ENCODE peak calls at places on chromosomes 7 and 10, in six cellular contexts. B is body of pancreas, S is upper lobe of left lung, K is H54, R is GM12892, D is A549. A is an unnamed sample.

GRCh38 chr7:23966941-23967340 is 256.9 kb downstream of the STK31 start:
- DNase-seq in B (no peak), S (no peak), K (no peak), R (no peak), D (no peak), A (no peak)

GRCh38 chr7:50534690-50535290 is 30.4 kb downstream of the DDC start:
- DNase-seq in B (no peak), S (no peak), K (peak), R (no peak), D (peak), A (peak)

GRCh38 chr10:132879408-132880147 is 62.8 kb downstream of the CFAP46 start:
- DNase-seq in B (no peak), S (peak), K (no peak), R (no peak), D (no peak), A (no peak)

GRCh38 chr7:75657866-75658265 is 80.9 kb downstream of the HIP1 start:
- DNase-seq in B (no peak), S (no peak), K (no peak), R (no peak), D (no peak), A (no peak)

GRCh38 chr7:143003393-143004051 is 23.4 kb downstream of the OR9A2 start:
- DNase-seq in B (no peak), S (peak), K (peak), R (peak), D (peak), A (peak)

GRCh38 chr7:30771859-30772429 is 727 bp downstream of the MINDY4 start:
- DNase-seq in B (no peak), S (no peak), K (no peak), R (no peak), D (no peak), A (peak)

GRCh38 chr10:105549731-105550130 is 908.6 kb downstream of the SORCS3 start:
- DNase-seq in B (no peak), S (no peak), K (no peak), R (no peak), D (no peak), A (no peak)

GRCh38 chr7:40428421-40428820 is 293.6 kb downstream of the SUGCT start:
- DNase-seq in B (no peak), S (no peak), K (no peak), R (no peak), D (no peak), A (no peak)

GRCh38 chr7:131627589-131628212 is 71.3 kb upstream of the PODXL start:
- DNase-seq in B (no peak), S (no peak), K (no peak), R (no peak), D (no peak), A (no peak)

GRCh38 chr7:155071121-155071651 is 1.1 kb downstream of the HTR5A start:
- DNase-seq in B (no peak), S (no peak), K (no peak), R (no peak), D (no peak), A (no peak)

DNA sequence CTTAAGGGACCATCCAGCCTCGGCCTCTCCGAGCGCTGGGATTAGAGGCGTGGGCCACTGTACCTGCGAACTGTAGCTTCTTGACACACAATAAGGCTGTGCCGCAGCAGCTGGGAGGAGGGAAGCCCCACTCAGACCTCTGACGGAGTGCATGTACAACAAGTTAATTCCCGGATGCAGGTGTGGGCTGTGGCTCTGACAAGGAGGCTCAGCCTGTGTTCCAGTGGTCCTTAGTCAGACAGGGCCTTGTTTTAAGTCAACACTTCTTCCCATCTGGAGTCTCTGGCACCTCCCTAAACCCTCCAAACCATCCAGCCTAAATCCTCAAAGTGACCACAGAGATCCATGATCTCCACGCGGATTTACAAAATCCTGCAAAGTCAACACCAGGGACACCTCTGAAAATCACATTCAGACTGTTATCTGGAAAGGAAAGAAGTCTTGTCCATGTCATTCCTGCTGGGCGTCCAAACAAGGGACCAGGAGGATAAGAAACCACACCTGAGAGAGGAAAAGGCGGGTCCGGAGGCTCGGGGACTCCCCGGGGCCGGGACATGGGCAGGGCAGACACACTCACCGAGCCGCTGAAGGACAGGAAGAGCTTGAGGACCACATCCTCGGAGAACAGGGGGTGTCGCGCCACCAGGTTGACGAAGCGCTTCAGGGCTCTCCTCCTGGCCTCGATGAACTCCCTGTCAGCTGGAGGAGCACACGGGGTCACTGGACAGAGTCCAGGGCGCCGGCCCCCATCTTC is 29.4 kb downstream of the NUDT1 start:
- DNase-seq in B (no peak), S (no peak), K (no peak), R (no peak), D (no peak), A (no peak)
- TF ChIP-seq POLR2A in B (no peak), S (no peak), K (no peak), R (no peak), D (no peak), A (no peak)

GRCh38 chr10:12909182-12909835 is 92.2 kb downstream of the CCDC3 start:
- DNase-seq in B (no peak), S (no peak), K (no peak), R (no peak), D (no peak), A (no peak)
- TF ChIP-seq POLR2A in B (no peak), S (no peak), K (no peak), R (no peak), D (no peak), A (no peak)

GRCh38 chr10:122310311-122311050 is 39.4 kb downstream of the BTBD16 start:
- DNase-seq in B (peak), S (no peak), K (no peak), R (no peak), D (peak), A (no peak)
- TF ChIP-seq POLR2A in B (no peak), S (no peak), K (no peak), R (no peak), D (peak), A (no peak)

DNA sequence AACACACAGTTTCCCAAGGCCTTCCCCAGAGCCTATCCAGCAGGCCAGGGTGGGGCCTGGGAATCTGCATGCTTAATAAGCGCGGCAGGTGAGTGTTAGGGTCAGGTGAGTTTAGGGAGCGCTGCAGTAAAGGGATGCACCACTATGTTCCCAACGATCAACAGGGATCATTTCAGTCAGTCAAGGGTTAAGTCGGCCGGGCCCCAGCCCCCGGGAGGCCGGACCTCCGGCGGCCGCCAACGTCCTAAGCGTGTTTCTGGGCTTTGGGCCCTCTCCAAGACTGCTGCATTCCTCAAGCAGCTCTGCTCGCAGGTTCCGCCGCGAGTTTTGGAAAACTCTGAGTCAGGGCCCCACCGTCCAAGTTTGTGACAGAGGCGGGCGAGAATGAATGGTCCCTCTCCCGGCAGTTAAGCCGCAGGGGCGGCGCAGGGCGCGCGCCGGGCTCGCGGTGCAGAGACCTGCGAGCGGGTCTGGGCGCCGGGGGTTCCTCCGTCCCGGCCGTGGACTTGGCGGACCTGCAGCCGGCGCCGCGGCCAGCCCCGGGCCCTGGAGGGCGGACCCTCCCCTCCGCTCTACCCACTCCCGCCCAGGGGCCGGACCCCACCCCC is 81.6 kb downstream of the ARHGAP22 start:
- DNase-seq in B (peak), S (no peak), K (peak), R (no peak), D (peak), A (peak)
- TF ChIP-seq POLR2A in B (no peak), S (no peak), K (no peak), R (no peak), D (no peak), A (no peak)

GRCh38 chr7:133252858-133253521 is at the start of gene EXOC4:
- DNase-seq in B (peak), S (peak), K (peak), R (peak), D (peak), A (peak)
- TF ChIP-seq POLR2A in B (peak), S (no peak), K (peak), R (peak), D (peak), A (peak)

A was measured in erythroblast.